ENCODE peak calls at places on chromosomes 2 and 18, in five cellular contexts. V, D, A, F and U are unnamed samples.

GRCh38 chr2:112033600-112033999 is 21.5 kb upstream of the TMEM87B start:
- DNase-seq in V (no peak), F (peak; percentile 52), A (no peak), D (no peak), U (no peak)

GRCh38 chr2:134760385-134760784 is 41.6 kb upstream of the TMEM163 start:
- DNase-seq in A (no peak), D (no peak), F (no peak), V (no peak), U (no peak)

GRCh38 chr2:24874025-24874424 is 46.0 kb downstream of the ADCY3 start:
- DNase-seq in A (no peak), F (no peak), D (no peak), V (no peak), U (no peak)

GRCh38 chr18:44693030-44693784 is 12.5 kb downstream of the SETBP1 start:
- DNase-seq in A (no peak), D (no peak), F (no peak), V (no peak), U (no peak)

GRCh38 chr2:221085376-221085900 is 486.7 kb downstream of the EPHA4 start:
- DNase-seq in F (no peak), D (no peak), A (no peak), V (no peak), U (no peak)

GRCh38 chr2:62511636-62512035 is 5.6 kb upstream of the TMEM17 start:
- DNase-seq in V (no peak), D (no peak), F (no peak), A (no peak), U (no peak)

GRCh38 chr2:176356251-176356650 is 87.0 kb downstream of the MTX2 start:
- DNase-seq in V (no peak), D (no peak), F (no peak), A (no peak), U (no peak)

GRCh38 chr2:70115646-70116442 is 28.6 kb downstream of the PCBP1 start:
- DNase-seq in A (peak; percentile 46), F (no peak), V (no peak), D (no peak), U (no peak)

GRCh38 chr2:119283873-119284331 is 60.3 kb downstream of the STEAP3 start:
- DNase-seq in F (no peak), A (peak; percentile 59), D (peak; percentile 77), V (peak; percentile 28), U (peak; percentile 82)

GRCh38 chr2:232488097-232488711 is 570 bp upstream of the ECEL1 start:
- DNase-seq in A (no peak), F (no peak), D (no peak), V (no peak), U (peak; percentile 12)

GRCh38 chr2:192593561-192593960 is 398.8 kb upstream of the TMEFF2 start:
- DNase-seq in V (no peak), D (no peak), F (no peak), A (no peak), U (no peak)

GRCh38 chr2:127000937-127001336 is 102.2 kb downstream of the TEX51 start:
- DNase-seq in A (no peak), V (no peak), D (no peak), F (no peak), U (no peak)

GRCh38 chr2:20443276-20443920 is 3.5 kb upstream of the RHOB start:
- DNase-seq in D (peak; percentile 61), F (no peak), V (peak; percentile 77), A (peak; percentile 17), U (peak; percentile 73)

GRCh38 chr2:29273704-29274611 is 158.7 kb downstream of the CLIP4 start:
- DNase-seq in V (no peak), F (no peak), D (no peak), A (no peak), U (no peak)

GRCh38 chr18:3411854-3412268 is 38.1 kb upstream of the TGIF1 start:
- DNase-seq in A (peak; percentile 21), D (peak; percentile 66), F (no peak), V (no peak), U (no peak)

GRCh38 chr2:138474093-138474834 is 27.3 kb upstream of the SPOPL start:
- DNase-seq in F (no peak), V (no peak), A (no peak), D (no peak), U (no peak)

GRCh38 chr18:22542400-22542835 is 124.7 kb upstream of the CTAGE1 start:
- DNase-seq in A (peak; percentile 37), V (no peak), F (no peak), D (no peak), U (peak; percentile 90)

GRCh38 chr2:20424300-20425290 is 22.3 kb upstream of the RHOB start:
- DNase-seq in F (no peak), A (peak; percentile 63), D (peak; percentile 46), V (no peak), U (peak; percentile 50)

GRCh38 chr18:57002627-57003026 is 144.3 kb upstream of the BOD1L2 start:
- DNase-seq in F (no peak), D (no peak), V (no peak), A (peak; percentile 29), U (no peak)

GRCh38 chr2:128440666-128441340 is 122.1 kb upstream of the HS6ST1 start:
- DNase-seq in A (no peak), V (peak; percentile 19), D (no peak), F (no peak), U (no peak)

GRCh38 chr2:207844648-207845047 is 74.9 kb upstream of the FZD5 start:
- DNase-seq in F (no peak), V (no peak), D (no peak), A (no peak), U (no peak)

GRCh38 chr2:171320731-171321130 is 113.1 kb downstream of the METTL8 start:
- DNase-seq in F (no peak), V (no peak), A (no peak), D (no peak), U (no peak)

GRCh38 chr18:76213996-76214395 is 281.0 kb downstream of the ZNF516 start:
- DNase-seq in A (no peak), V (no peak), D (no peak), F (no peak), U (no peak)

GRCh38 chr18:23330423-23330822 is 122.7 kb upstream of the RIOK3 start:
- DNase-seq in A (no peak), D (no peak), F (no peak), V (no peak), U (no peak)

GRCh38 chr2:37890893-37891495 is 34.1 kb upstream of the RMDN2 start:
- DNase-seq in A (peak; percentile 68), F (peak; percentile 48), V (peak; percentile 70), D (peak; percentile 77), U (peak; percentile 75)

GRCh38 chr2:56034258-56034657 is 110.7 kb upstream of the EFEMP1 start:
- DNase-seq in D (no peak), A (no peak), F (no peak), V (no peak), U (no peak)

GRCh38 chr2:108587621-108588020 is 53.4 kb downstream of the LIMS1 start:
- DNase-seq in D (no peak), F (no peak), V (peak; percentile 50), A (peak; percentile 50), U (no peak)

GRCh38 chr2:224545884-224546644 is 39.1 kb downstream of the CUL3 start:
- DNase-seq in F (no peak), A (no peak), D (no peak), V (no peak), U (no peak)

GRCh38 chr2:183248866-183249567 is 124.8 kb downstream of the NUP35 start:
- DNase-seq in D (no peak), F (peak; percentile 24), V (no peak), A (no peak), U (no peak)

GRCh38 chr2:240259201-240259923 is 118.9 kb upstream of the OTOS start:
- DNase-seq in A (peak; percentile 79), D (no peak), V (peak; percentile 87), F (no peak), U (no peak)

GRCh38 chr2:109020217-109020637 is 31.2 kb upstream of the EDAR start:
- DNase-seq in F (no peak), D (no peak), V (no peak), A (no peak), U (no peak)

GRCh38 chr2:85524567-85524923 is 14.4 kb upstream of the MAT2A start:
- DNase-seq in D (peak; percentile 31), A (no peak), V (no peak), F (no peak), U (no peak)

DNA sequence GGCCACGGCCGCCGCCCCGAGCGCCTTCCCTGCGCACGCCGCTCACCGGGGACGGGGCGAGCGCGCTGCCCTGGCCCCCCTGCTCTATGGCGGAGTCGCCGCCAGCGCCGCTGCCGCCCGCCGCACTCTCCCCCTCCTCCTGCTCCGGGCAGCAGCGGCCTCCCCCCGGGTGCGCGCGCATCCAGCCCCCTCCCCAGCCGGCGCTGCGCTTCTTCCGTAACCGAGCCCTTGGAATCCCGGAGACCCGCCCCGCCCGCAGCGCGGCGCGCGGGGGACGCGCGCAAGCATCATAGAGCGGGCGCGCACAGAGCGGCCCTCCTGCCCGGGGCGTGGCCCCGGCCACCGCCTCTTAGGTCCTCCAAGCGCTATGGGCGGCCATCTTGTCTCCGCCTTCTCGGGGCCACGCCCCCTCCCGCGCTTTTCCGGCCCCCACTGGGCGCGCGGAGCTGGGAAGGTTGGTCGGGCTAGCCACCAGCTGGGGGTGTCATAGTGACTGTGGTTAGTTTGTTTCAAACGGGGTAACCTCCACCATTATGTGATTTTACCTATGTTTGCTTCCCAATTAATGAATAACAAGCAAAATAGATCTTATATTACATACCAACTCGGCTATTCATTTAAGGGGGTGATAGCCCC is at the start of gene MBD2:
- DNase-seq in A (peak; percentile 95), F (peak; percentile 89), D (peak; percentile 95), V (peak; percentile 96), U (peak; percentile 96)
- TF ChIP-seq POLR2A in A (peak; percentile 74), F (peak; percentile 57), D (no peak), V (peak; percentile 62), U (peak; percentile 80)

GRCh38 chr2:43221660-43222471 is 4.5 kb downstream of the ZFP36L2 start:
- DNase-seq in D (peak; percentile 83), F (peak; percentile 64), A (peak; percentile 90), V (peak; percentile 90), U (peak; percentile 89)
- TF ChIP-seq POLR2A in D (peak; percentile 11), F (no peak), A (peak; percentile 56), V (peak; percentile 66), U (peak; percentile 46)

GRCh38 chr18:75070625-75071483 is 138.1 kb downstream of the PTGR3 start:
- DNase-seq in F (peak; percentile 63), A (peak; percentile 53), D (peak; percentile 42), V (no peak), U (no peak)
- TF ChIP-seq POLR2A in F (no peak), A (peak; percentile 54), D (no peak), V (no peak), U (no peak)

GRCh38 chr2:53786371-53787254 is at the start of the genes ASB3 and ERLEC1:
- DNase-seq in D (peak; percentile 88), F (peak; percentile 76), V (peak; percentile 86), A (peak; percentile 92), U (peak; percentile 93)
- TF ChIP-seq POLR2A in D (peak; percentile 33), F (peak; percentile 48), V (peak; percentile 85), A (peak; percentile 68), U (peak; percentile 53)

GRCh38 chr18:37482433-37482832 is 83.2 kb downstream of the CELF4 start:
- DNase-seq in V (no peak), D (no peak), A (no peak), F (no peak), U (no peak)

GRCh38 chr18:37486848-37487247 is 78.8 kb downstream of the CELF4 start:
- DNase-seq in A (no peak), V (no peak), F (no peak), D (no peak), U (no peak)

GRCh38 chr18:37483221-37483971 is 82.2 kb downstream of the CELF4 start:
- DNase-seq in D (no peak), V (no peak), F (no peak), A (no peak), U (no peak)

GRCh38 chr18:37484893-37485834 is 80.4 kb downstream of the CELF4 start:
- DNase-seq in V (peak; percentile 36), F (peak; percentile 8), A (no peak), D (no peak), U (no peak)

GRCh38 chr18:37483984-37484892 is 81.4 kb downstream of the CELF4 start:
- DNase-seq in A (no peak), F (no peak), V (no peak), D (no peak), U (no peak)
- TF ChIP-seq POLR2A in A (no peak), F (no peak), V (no peak), D (no peak), U (no peak)